ENCODE peak calls at places on chromosomes 6 and 20, in eight cellular contexts. One of them, this sample, is unnamed.
A peak's percentile ranks its signal among the peaks of the same experiment; 100 is the strongest.

GRCh38 chr20:34112600-34113061 is 588 bp upstream of the EIF2S2 start:
- DNase-seq in body of pancreas: peak; percentile 39
- DNase-seq in Panc1: no peak
- DNase-seq in keratinocyte: no peak
- DNase-seq in cardiac muscle cell: peak; percentile 65
- DNase-seq in heart left ventricle: peak; percentile 35
- DNase-seq in right lobe of liver: no peak
- DNase-seq in stomach: peak; percentile 32
- DNase-seq in this sample: peak; percentile 34

GRCh38 chr6:2854394-2854982 is 12.8 kb upstream of the SERPINB1 start:
- DNase-seq in keratinocyte: no peak
- DNase-seq in Panc1: no peak
- DNase-seq in heart left ventricle: no peak
- DNase-seq in stomach: no peak
- DNase-seq in cardiac muscle cell: peak; percentile 71
- DNase-seq in right lobe of liver: no peak
- DNase-seq in body of pancreas: no peak
- DNase-seq in this sample: no peak

GRCh38 chr6:147699637-147700036 is 191.1 kb downstream of the SAMD5 start:
- DNase-seq in Panc1: no peak
- DNase-seq in right lobe of liver: no peak
- DNase-seq in stomach: no peak
- DNase-seq in cardiac muscle cell: peak; percentile 20
- DNase-seq in keratinocyte: no peak
- DNase-seq in heart left ventricle: no peak
- DNase-seq in body of pancreas: no peak
- DNase-seq in this sample: no peak

GRCh38 chr6:110255356-110255755 is 75.1 kb downstream of the CDC40 start:
- DNase-seq in body of pancreas: no peak
- DNase-seq in right lobe of liver: no peak
- DNase-seq in Panc1: no peak
- DNase-seq in keratinocyte: no peak
- DNase-seq in stomach: no peak
- DNase-seq in heart left ventricle: peak; percentile 18
- DNase-seq in cardiac muscle cell: peak; percentile 54
- DNase-seq in this sample: peak; percentile 10

GRCh38 chr6:77620290-77620882 is 32.5 kb upstream of the MEI4 start:
- DNase-seq in keratinocyte: no peak
- DNase-seq in right lobe of liver: no peak
- DNase-seq in cardiac muscle cell: no peak
- DNase-seq in heart left ventricle: no peak
- DNase-seq in Panc1: no peak
- DNase-seq in stomach: peak; percentile 28
- DNase-seq in body of pancreas: peak; percentile 31
- DNase-seq in this sample: peak; percentile 3

GRCh38 chr6:84428300-84428907 is 201.0 kb upstream of the CEP162 start:
- DNase-seq in stomach: peak; percentile 38
- DNase-seq in cardiac muscle cell: peak; percentile 81
- DNase-seq in heart left ventricle: peak; percentile 34
- DNase-seq in Panc1: peak; percentile 28
- DNase-seq in right lobe of liver: peak; percentile 60
- DNase-seq in keratinocyte: no peak
- DNase-seq in body of pancreas: peak; percentile 42
- DNase-seq in this sample: no peak

GRCh38 chr6:111843347-111844147 is 29.7 kb downstream of the FYN start:
- DNase-seq in body of pancreas: no peak
- DNase-seq in keratinocyte: no peak
- DNase-seq in right lobe of liver: no peak
- DNase-seq in heart left ventricle: no peak
- DNase-seq in stomach: no peak
- DNase-seq in cardiac muscle cell: no peak
- DNase-seq in Panc1: no peak
- DNase-seq in this sample: peak; percentile 9

GRCh38 chr20:49696594-49696993 is 17.1 kb downstream of the B4GALT5 start:
- DNase-seq in heart left ventricle: no peak
- DNase-seq in right lobe of liver: no peak
- DNase-seq in Panc1: no peak
- DNase-seq in body of pancreas: no peak
- DNase-seq in stomach: no peak
- DNase-seq in keratinocyte: no peak
- DNase-seq in cardiac muscle cell: no peak
- DNase-seq in this sample: no peak

GRCh38 chr6:6395581-6396197 is 75.2 kb upstream of the F13A1 start:
- DNase-seq in heart left ventricle: peak; percentile 28
- DNase-seq in right lobe of liver: no peak
- DNase-seq in stomach: no peak
- DNase-seq in body of pancreas: no peak
- DNase-seq in keratinocyte: no peak
- DNase-seq in cardiac muscle cell: no peak
- DNase-seq in Panc1: no peak
- DNase-seq in this sample: no peak

GRCh38 chr6:11772109-11772830 is 6.3 kb downstream of the ADTRP start:
- DNase-seq in right lobe of liver: no peak
- DNase-seq in body of pancreas: no peak
- DNase-seq in cardiac muscle cell: peak; percentile 86
- DNase-seq in keratinocyte: peak; percentile 80
- DNase-seq in Panc1: no peak
- DNase-seq in stomach: no peak
- DNase-seq in heart left ventricle: no peak
- DNase-seq in this sample: no peak

GRCh38 chr6:96721227-96721626 is 116.0 kb downstream of the GPR63 start:
- DNase-seq in cardiac muscle cell: no peak
- DNase-seq in heart left ventricle: no peak
- DNase-seq in right lobe of liver: no peak
- DNase-seq in Panc1: no peak
- DNase-seq in stomach: no peak
- DNase-seq in body of pancreas: no peak
- DNase-seq in keratinocyte: no peak
- DNase-seq in this sample: no peak

GRCh38 chr6:41536884-41537347 is 9.3 kb upstream of the FOXP4 start:
- DNase-seq in cardiac muscle cell: peak; percentile 40
- DNase-seq in stomach: peak; percentile 93
- DNase-seq in heart left ventricle: no peak
- DNase-seq in right lobe of liver: peak; percentile 84
- DNase-seq in keratinocyte: peak; percentile 75
- DNase-seq in body of pancreas: peak; percentile 88
- DNase-seq in Panc1: no peak
- DNase-seq in this sample: peak; percentile 93

GRCh38 chr6:140850438-140850837 is 1282.3 kb upstream of the GJE1 start:
- DNase-seq in stomach: no peak
- DNase-seq in right lobe of liver: no peak
- DNase-seq in body of pancreas: no peak
- DNase-seq in heart left ventricle: no peak
- DNase-seq in Panc1: no peak
- DNase-seq in cardiac muscle cell: peak; percentile 44
- DNase-seq in keratinocyte: no peak
- DNase-seq in this sample: no peak

GRCh38 chr6:140849441-140849840 is 1283.3 kb upstream of the GJE1 start:
- DNase-seq in keratinocyte: no peak
- DNase-seq in heart left ventricle: no peak
- DNase-seq in stomach: no peak
- DNase-seq in right lobe of liver: no peak
- DNase-seq in Panc1: no peak
- DNase-seq in cardiac muscle cell: peak; percentile 45
- DNase-seq in body of pancreas: no peak
- DNase-seq in this sample: no peak

GRCh38 chr6:140846518-140847277 is 1286.0 kb upstream of the GJE1 start:
- DNase-seq in heart left ventricle: no peak
- DNase-seq in body of pancreas: no peak
- DNase-seq in cardiac muscle cell: peak; percentile 16
- DNase-seq in Panc1: no peak
- DNase-seq in keratinocyte: no peak
- DNase-seq in stomach: no peak
- DNase-seq in right lobe of liver: no peak
- DNase-seq in this sample: no peak

DNA sequence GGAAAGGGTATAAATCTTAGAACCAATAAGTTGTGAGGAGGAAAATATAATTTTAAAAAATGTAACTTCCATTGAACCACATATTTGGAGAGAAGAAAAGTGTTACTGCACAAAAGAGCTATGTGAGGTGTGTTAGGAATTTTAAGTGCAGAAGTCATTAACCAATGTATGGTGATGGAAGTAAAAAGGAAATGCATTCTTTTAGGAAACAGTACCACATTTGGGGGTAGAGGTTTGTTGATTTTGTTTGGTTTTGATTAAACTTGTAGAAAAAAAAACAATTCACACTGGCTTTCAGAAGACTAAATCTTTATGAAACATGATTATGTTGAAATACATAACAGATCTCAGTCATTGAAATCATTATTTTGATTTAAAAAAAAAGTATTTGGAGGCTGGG is 1287.1 kb upstream of the GJE1 start:
- DNase-seq in heart left ventricle: no peak
- DNase-seq in keratinocyte: no peak
- DNase-seq in stomach: no peak
- DNase-seq in cardiac muscle cell: no peak
- DNase-seq in Panc1: no peak
- DNase-seq in body of pancreas: no peak
- DNase-seq in right lobe of liver: no peak
- DNase-seq in this sample: no peak
- H3K4me1 ChIP-seq in heart left ventricle: no peaks in the 10 kb centered on the region
- H3K4me1 ChIP-seq in keratinocyte: no peaks in the 10 kb centered on the region
- H3K4me1 ChIP-seq in stomach: no peaks in the 10 kb centered on the region
- H3K4me1 ChIP-seq in cardiac muscle cell: peaks cover 8% of the 10 kb centered on the region
- H3K4me1 ChIP-seq in Panc1: no peaks in the 10 kb centered on the region
- H3K4me1 ChIP-seq in body of pancreas: no peaks in the 10 kb centered on the region
- H3K4me1 ChIP-seq in right lobe of liver: no peaks in the 10 kb centered on the region
- H3K4me1 ChIP-seq in this sample: no peaks in the 10 kb centered on the region

DNA sequence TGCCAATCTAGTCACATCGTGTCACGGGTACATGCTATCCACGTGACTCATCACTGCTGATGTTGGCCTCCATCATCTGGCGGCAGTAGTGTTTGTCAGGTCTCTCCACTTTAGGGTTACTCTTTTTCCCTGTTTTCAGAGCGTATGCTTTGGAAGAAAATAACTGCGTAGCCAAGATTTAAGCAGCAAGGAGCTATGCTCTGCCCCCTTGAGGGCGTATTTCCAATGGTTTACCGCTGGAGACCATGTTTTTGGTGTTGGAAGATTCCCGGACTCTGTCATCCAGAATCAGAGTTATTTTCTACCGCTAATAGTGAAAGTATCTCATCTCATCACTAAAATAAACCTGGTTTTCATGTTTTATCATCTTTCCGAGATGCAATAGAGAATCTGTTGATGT is 306.5 kb downstream of the C6orf118 start:
- DNase-seq in cardiac muscle cell: no peak
- DNase-seq in stomach: no peak
- DNase-seq in right lobe of liver: no peak
- DNase-seq in Panc1: no peak
- DNase-seq in heart left ventricle: no peak
- DNase-seq in keratinocyte: no peak
- DNase-seq in body of pancreas: no peak
- DNase-seq in this sample: no peak
- H3K9me3 ChIP-seq in cardiac muscle cell: no peaks in the 10 kb centered on the region
- H3K9me3 ChIP-seq in stomach: no peaks in the 10 kb centered on the region
- H3K9me3 ChIP-seq in right lobe of liver: no peaks in the 10 kb centered on the region
- H3K9me3 ChIP-seq in Panc1: peaks cover 9% of the 10 kb centered on the region
- H3K9me3 ChIP-seq in heart left ventricle: peaks cover 16% of the 10 kb centered on the region
- H3K9me3 ChIP-seq in keratinocyte: peaks cover 2% of the 10 kb centered on the region
- H3K9me3 ChIP-seq in body of pancreas: no peaks in the 10 kb centered on the region
- H3K9me3 ChIP-seq in this sample: no peaks in the 10 kb centered on the region

GRCh38 chr20:62428396-62429160 is 1.2 kb upstream of the RBBP8NL start:
- DNase-seq in heart left ventricle: no peak
- DNase-seq in stomach: no peak
- DNase-seq in keratinocyte: no peak
- DNase-seq in body of pancreas: no peak
- DNase-seq in right lobe of liver: no peak
- DNase-seq in Panc1: no peak
- DNase-seq in cardiac muscle cell: no peak
- DNase-seq in this sample: no peak

GRCh38 chr20:62425281-62426058 is 1.9 kb downstream of the RBBP8NL start:
- DNase-seq in Panc1: no peak
- DNase-seq in keratinocyte: no peak
- DNase-seq in stomach: no peak
- DNase-seq in heart left ventricle: no peak
- DNase-seq in body of pancreas: no peak
- DNase-seq in cardiac muscle cell: no peak
- DNase-seq in right lobe of liver: no peak
- DNase-seq in this sample: peak; percentile 76

GRCh38 chr20:62426678-62427077 is 661 bp downstream of the RBBP8NL start:
- DNase-seq in keratinocyte: no peak
- DNase-seq in heart left ventricle: no peak
- DNase-seq in right lobe of liver: no peak
- DNase-seq in body of pancreas: peak; percentile 48
- DNase-seq in cardiac muscle cell: no peak
- DNase-seq in Panc1: no peak
- DNase-seq in stomach: peak; percentile 74
- DNase-seq in this sample: peak; percentile 82

GRCh38 chr20:62428008-62428384 is 657 bp upstream of the RBBP8NL start:
- DNase-seq in keratinocyte: no peak
- DNase-seq in stomach: no peak
- DNase-seq in body of pancreas: no peak
- DNase-seq in Panc1: no peak
- DNase-seq in cardiac muscle cell: no peak
- DNase-seq in right lobe of liver: no peak
- DNase-seq in heart left ventricle: no peak
- DNase-seq in this sample: no peak

DNA sequence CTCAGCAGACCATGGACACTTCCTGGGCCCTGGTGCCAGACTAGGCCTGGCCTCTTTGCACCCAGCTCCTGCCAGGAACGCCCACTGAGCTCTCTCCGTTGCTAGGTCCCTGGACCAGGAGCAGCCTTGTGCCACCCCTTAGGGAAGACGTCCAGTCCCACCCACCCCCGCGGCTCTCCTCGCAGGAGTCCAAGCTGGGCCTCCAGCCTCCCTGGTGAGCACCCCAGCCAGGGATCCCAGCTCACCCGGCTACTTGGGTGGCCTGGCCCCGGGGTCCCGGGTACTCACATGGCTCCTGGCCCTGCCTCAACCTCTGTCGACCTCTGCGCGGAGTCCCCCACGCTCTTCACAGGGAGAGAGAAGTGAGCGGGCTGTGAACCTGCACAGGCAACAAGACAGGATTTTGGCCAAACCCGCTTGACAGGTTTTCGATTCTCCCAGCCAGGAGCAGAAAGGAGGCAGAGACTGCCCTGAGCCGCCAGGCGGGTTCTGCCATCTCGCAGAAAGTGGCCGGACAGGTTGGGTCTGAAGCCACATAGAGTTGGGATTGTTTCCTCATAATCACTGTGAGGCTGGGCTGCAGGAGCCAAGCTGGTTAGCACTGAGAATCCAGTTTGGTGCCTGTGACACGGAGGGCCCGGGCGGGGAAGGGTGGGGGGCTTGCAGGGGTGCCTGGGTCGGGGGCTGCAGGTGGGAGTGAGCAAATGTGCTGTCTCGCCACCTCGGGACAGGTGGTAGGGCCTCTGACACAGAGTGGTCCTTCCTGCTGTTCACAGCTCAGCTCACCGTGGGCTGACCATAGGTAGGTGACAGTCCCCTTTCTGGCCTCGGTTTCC is at the start of gene RBBP8NL:
- DNase-seq in keratinocyte: peak; percentile 36
- DNase-seq in right lobe of liver: no peak
- DNase-seq in Panc1: no peak
- DNase-seq in body of pancreas: peak; percentile 94
- DNase-seq in cardiac muscle cell: no peak
- DNase-seq in heart left ventricle: no peak
- DNase-seq in stomach: peak; percentile 97
- DNase-seq in this sample: peak; percentile 98
- TF ChIP-seq CTCF in keratinocyte: peak; percentile 53
- TF ChIP-seq CTCF in right lobe of liver: no peak
- TF ChIP-seq CTCF in Panc1: no peak
- TF ChIP-seq CTCF in body of pancreas: peak; percentile 79
- TF ChIP-seq CTCF in cardiac muscle cell: no peak
- TF ChIP-seq CTCF in heart left ventricle: no peak
- TF ChIP-seq CTCF in stomach: peak; percentile 14
- TF ChIP-seq CTCF in this sample: no peak

GRCh38 chr6:108677894-108678293 is 117.2 kb downstream of the FOXO3 start:
- DNase-seq in body of pancreas: no peak
- DNase-seq in Panc1: no peak
- DNase-seq in keratinocyte: no peak
- DNase-seq in heart left ventricle: no peak
- DNase-seq in cardiac muscle cell: no peak
- DNase-seq in right lobe of liver: no peak
- DNase-seq in stomach: no peak
- DNase-seq in this sample: no peak
- H3K4me1 ChIP-seq in body of pancreas: peaks cover 71% of the 10 kb centered on the region
- H3K4me1 ChIP-seq in Panc1: peaks cover 43% of the 10 kb centered on the region
- H3K4me1 ChIP-seq in keratinocyte: peaks cover 21% of the 10 kb centered on the region
- H3K4me1 ChIP-seq in heart left ventricle: peaks cover 47% of the 10 kb centered on the region
- H3K4me1 ChIP-seq in cardiac muscle cell: peaks cover 24% of the 10 kb centered on the region
- H3K4me1 ChIP-seq in right lobe of liver: peaks cover 29% of the 10 kb centered on the region
- H3K4me1 ChIP-seq in stomach: peaks cover 61% of the 10 kb centered on the region
- H3K4me1 ChIP-seq in this sample: no peaks in the 10 kb centered on the region

This sample was measured in thyroid gland.